ENCODE peak calls at places on chromosome X, in seven cellular contexts. A is NCI-H146, G is EL, O is astrocyte of the hippocampus, P is RWPE1, I is HFF-Myc, S is D341Med. V is an unnamed sample.

GRCh38 chrX:52416816-52417215 is 48.0 kb downstream of the XAGE2 start:
- DNase-seq in A (no peak), G (no peak), O (no peak), P (no peak), I (no peak), S (no peak), V (no peak)

GRCh38 chrX:130155564-130155963 is 10.1 kb downstream of the AIFM1 start:
- DNase-seq in A (no peak), G (no peak), O (peak; percentile 40), P (no peak), I (no peak), S (no peak), V (no peak)

GRCh38 chrX:2501246-2502102 is 698 bp upstream of the DHRSX start:
- DNase-seq in A (no peak), G (no peak), O (no peak), P (no peak), I (no peak), S (peak; percentile 38), V (no peak)

GRCh38 chrX:10110984-10111363 is 45.8 kb upstream of the CLCN4 start:
- DNase-seq in A (no peak), G (no peak), O (no peak), P (no peak), I (no peak), S (no peak), V (peak; percentile 72)

GRCh38 chrX:46407753-46408130 is 137.5 kb downstream of the ZNF674 start:
- DNase-seq in A (no peak), G (peak; percentile 19), O (peak; percentile 10), P (no peak), I (no peak), S (no peak), V (no peak)

GRCh38 chrX:48616575-48616974 is 19.3 kb downstream of the WDR13 start:
- DNase-seq in A (no peak), G (no peak), O (no peak), P (no peak), I (no peak), S (no peak), V (no peak)

GRCh38 chrX:65689377-65689776 is 21.9 kb downstream of the MSN start:
- DNase-seq in A (no peak), G (no peak), O (no peak), P (no peak), I (no peak), S (no peak), V (no peak)

GRCh38 chrX:23952401-23952800 is 44.6 kb downstream of the CXorf58 start:
- DNase-seq in A (no peak), G (no peak), O (no peak), P (peak; percentile 8), I (no peak), S (no peak), V (no peak)

GRCh38 chrX:17805120-17805519 is 56.0 kb downstream of the RAI2 start:
- DNase-seq in A (no peak), G (no peak), O (no peak), P (no peak), I (no peak), S (no peak), V (no peak)

GRCh38 chrX:149682031-149682430 is 29.8 kb upstream of the MAGEA11 start:
- DNase-seq in A (no peak), G (no peak), O (no peak), P (no peak), I (no peak), S (no peak), V (no peak)

GRCh38 chrX:16164748-16165147 is 2.5 kb upstream of the MAGEB17 start:
- DNase-seq in A (no peak), G (no peak), O (no peak), P (no peak), I (no peak), S (no peak), V (no peak)

GRCh38 chrX:123818243-123818642 is 41.6 kb upstream of the XIAP start:
- DNase-seq in A (no peak), G (peak; percentile 76), O (no peak), P (no peak), I (no peak), S (no peak), V (no peak)

GRCh38 chrX:46704767-46705386 is 54.0 kb downstream of the SLC9A7 start:
- DNase-seq in A (no peak), G (peak; percentile 20), O (peak; percentile 34), P (no peak), I (no peak), S (no peak), V (no peak)

GRCh38 chrX:16087081-16087480 is 36.3 kb upstream of the GRPR start:
- DNase-seq in A (no peak), G (no peak), O (peak; percentile 2), P (no peak), I (no peak), S (no peak), V (no peak)

V was measured in T-helper 1 cell.